ENCODE peak calls at places on chromosomes 5 and 9, in nine cellular contexts. K, Z, L, E, S, Y, J, O and X are unnamed samples.

GRCh38 chr9:85743290-85744128 is 1.8 kb upstream of the AGTPBP1 start:
- DNase-seq in L (peak; percentile 69), Y (no peak), K (peak; percentile 21), Z (no peak), S (no peak), J (no peak), E (peak; percentile 72), O (peak; percentile 77), X (peak; percentile 38)

GRCh38 chr5:75389430-75389829 is 52.4 kb downstream of the HMGCR start:
- DNase-seq in E (no peak), Y (no peak), Z (no peak), J (no peak), O (no peak), S (no peak), K (no peak), L (no peak), X (no peak)

GRCh38 chr9:84856181-84856632 is 186.7 kb downstream of the NTRK2 start:
- DNase-seq in E (no peak), J (no peak), S (no peak), K (no peak), Y (peak; percentile 82), Z (no peak), L (no peak), O (no peak), X (no peak)

GRCh38 chr9:70438341-70438924 is 24.0 kb upstream of the KLF9 start:
- DNase-seq in O (no peak), Z (no peak), J (no peak), S (peak; percentile 17), K (no peak), L (no peak), E (peak; percentile 12), Y (peak; percentile 63), X (no peak)

GRCh38 chr5:96838483-96839395 is 31.0 kb upstream of the ERAP1 start:
- DNase-seq in O (no peak), K (no peak), J (no peak), S (no peak), E (no peak), Y (no peak), L (no peak), Z (no peak), X (no peak)

GRCh38 chr9:35605336-35606137 is 475 bp downstream of the TESK1 start:
- DNase-seq in L (peak; percentile 56), S (peak; percentile 3), O (no peak), E (no peak), J (peak; percentile 51), K (no peak), Y (no peak), Z (no peak), X (peak; percentile 29)

GRCh38 chr5:44951371-44951770 is 142.6 kb downstream of the MRPS30 start:
- DNase-seq in Y (no peak), K (no peak), L (no peak), O (no peak), S (no peak), Z (no peak), J (no peak), E (no peak), X (no peak)

GRCh38 chr5:158026248-158027031 is 167.5 kb upstream of the CLINT1 start:
- DNase-seq in L (no peak), O (peak; percentile 8), J (no peak), Y (peak; percentile 96), S (no peak), K (no peak), E (no peak), Z (no peak), X (no peak)

GRCh38 chr5:1667648-1668140 is 131.9 kb downstream of the MRPL36 start:
- DNase-seq in O (no peak), J (no peak), Z (no peak), E (no peak), L (peak; percentile 64), S (no peak), Y (no peak), K (no peak), X (no peak)

GRCh38 chr5:16453609-16454008 is 12.0 kb downstream of the ZNF622 start:
- DNase-seq in J (no peak), Y (no peak), Z (no peak), S (no peak), O (no peak), K (no peak), L (peak; percentile 62), E (no peak), X (no peak)

GRCh38 chr9:111891910-111892499 is 4.6 kb upstream of the UGCG start:
- DNase-seq in Z (no peak), K (peak; percentile 99), S (no peak), E (no peak), L (no peak), O (peak; percentile 87), J (peak; percentile 63), Y (no peak), X (no peak)

GRCh38 chr9:16870606-16871357 is at the start of gene BNC2:
- DNase-seq in J (no peak), E (peak; percentile 18), S (peak; percentile 63), L (peak; percentile 48), K (no peak), O (peak; percentile 79), Y (peak; percentile 60), Z (no peak), X (peak; percentile 53)

GRCh38 chr9:84322830-84323229 is 17.7 kb downstream of the SLC28A3 start:
- DNase-seq in Z (no peak), K (no peak), Y (peak; percentile 75), J (no peak), O (no peak), L (no peak), S (no peak), E (no peak), X (no peak)

GRCh38 chr5:69350664-69351063 is 18.1 kb upstream of the CCDC125 start:
- DNase-seq in E (no peak), S (no peak), Y (no peak), Z (no peak), J (no peak), K (no peak), O (no peak), L (no peak), X (no peak)

GRCh38 chr5:179788193-179788854 is 5.5 kb upstream of the LTC4S start:
- DNase-seq in S (no peak), L (no peak), O (peak; percentile 55), E (no peak), J (no peak), K (no peak), Z (no peak), Y (no peak), X (no peak)

GRCh38 chr9:33737811-33738606 is 57.4 kb upstream of the PRSS3 start:
- DNase-seq in K (peak; percentile 33), O (peak; percentile 62), Y (peak; percentile 58), E (peak; percentile 43), L (peak; percentile 41), S (peak; percentile 61), Z (no peak), J (no peak), X (peak; percentile 31)

GRCh38 chr9:26856413-26857032 is 36.1 kb downstream of the CAAP1 start:
- DNase-seq in E (peak; percentile 80), J (peak; percentile 9), S (peak; percentile 62), O (peak; percentile 61), K (peak; percentile 47), Y (peak; percentile 33), Z (no peak), L (peak; percentile 77), X (no peak)

GRCh38 chr5:15431923-15432322 is 68.1 kb upstream of the FBXL7 start:
- DNase-seq in Z (no peak), Y (no peak), S (no peak), L (no peak), O (no peak), J (no peak), K (no peak), E (no peak), X (no peak)

GRCh38 chr9:84556556-84556955 is 113.0 kb upstream of the NTRK2 start:
- DNase-seq in O (no peak), Y (no peak), J (no peak), Z (no peak), L (no peak), E (no peak), K (no peak), S (no peak), X (no peak)

GRCh38 chr5:80078921-80079320 is 43.8 kb downstream of the THBS4 start:
- DNase-seq in S (no peak), L (no peak), Y (no peak), O (no peak), J (no peak), Z (no peak), K (no peak), E (no peak), X (no peak)

GRCh38 chr9:122056484-122056883 is 36.6 kb downstream of the TTLL11 start:
- DNase-seq in L (no peak), S (peak; percentile 32), O (peak; percentile 52), Z (no peak), Y (no peak), K (no peak), E (no peak), J (no peak), X (no peak)

GRCh38 chr9:107888773-107889227 is 399.2 kb upstream of the KLF4 start:
- DNase-seq in Y (peak; percentile 95), J (no peak), L (no peak), K (no peak), Z (no peak), O (peak; percentile 28), S (no peak), E (no peak), X (no peak)

GRCh38 chr9:4293293-4293931 is 6.5 kb downstream of the GLIS3 start:
- DNase-seq in O (peak; percentile 92), J (no peak), K (no peak), L (no peak), E (no peak), Z (no peak), Y (peak; percentile 96), S (peak; percentile 94), X (no peak)

GRCh38 chr9:32705059-32705458 is 69.6 kb upstream of the TAF1L start:
- DNase-seq in L (no peak), Z (no peak), J (no peak), K (no peak), S (no peak), E (no peak), Y (no peak), O (peak; percentile 82), X (no peak)

GRCh38 chr5:17019324-17019723 is 83.2 kb upstream of the MYO10 start:
- DNase-seq in O (no peak), E (no peak), S (no peak), Y (peak; percentile 32), Z (no peak), K (no peak), L (no peak), J (no peak), X (no peak)

GRCh38 chr5:9920696-9921095 is 290.5 kb upstream of the TAS2R1 start:
- DNase-seq in O (no peak), S (no peak), L (no peak), Y (no peak), J (no peak), K (no peak), E (no peak), Z (no peak), X (no peak)

GRCh38 chr5:173638126-173638525 is 21.7 kb upstream of the BOD1 start:
- DNase-seq in S (no peak), E (no peak), K (no peak), J (no peak), Z (no peak), L (no peak), Y (no peak), O (no peak), X (no peak)

GRCh38 chr5:138230261-138230660 is 17.1 kb upstream of the CDC23 start:
- DNase-seq in E (no peak), J (no peak), O (no peak), L (no peak), Y (peak; percentile 32), S (no peak), Z (no peak), K (no peak), X (no peak)

GRCh38 chr5:71937906-71938698 is 169.2 kb upstream of the MAP1B start:
- DNase-seq in O (peak; percentile 68), K (peak; percentile 61), L (peak; percentile 88), Z (no peak), E (no peak), J (no peak), S (no peak), Y (no peak), X (no peak)